ENCODE peak calls at places on chromosomes 4 and X, in six cellular contexts. One of them, this sample, is unnamed.

GRCh38 chr4:38663021-38663800 is 788 bp upstream of the KLF3 start:
- DNase-seq in upper lobe of left lung: no peak
- DNase-seq in endothelial cell of umbilical vein: peak
- DNase-seq in transverse colon: no peak
- DNase-seq in GM12891: peak
- DNase-seq in A549: peak
- DNase-seq in this sample: no peak

GRCh38 chr4:103079621-103080020 is 3.1 kb upstream of the SLC9B2 start:
- DNase-seq in transverse colon: no peak
- DNase-seq in upper lobe of left lung: no peak
- DNase-seq in endothelial cell of umbilical vein: no peak
- DNase-seq in A549: no peak
- DNase-seq in GM12891: no peak
- DNase-seq in this sample: no peak

GRCh38 chr4:181968371-181968770 is 274.8 kb upstream of the TENM3 start:
- DNase-seq in transverse colon: no peak
- DNase-seq in upper lobe of left lung: no peak
- DNase-seq in GM12891: no peak
- DNase-seq in A549: no peak
- DNase-seq in endothelial cell of umbilical vein: no peak
- DNase-seq in this sample: no peak

GRCh38 chr4:68209003-68209402 is 36.5 kb downstream of the TMPRSS11B start:
- DNase-seq in upper lobe of left lung: no peak
- DNase-seq in A549: peak
- DNase-seq in transverse colon: no peak
- DNase-seq in endothelial cell of umbilical vein: no peak
- DNase-seq in GM12891: no peak
- DNase-seq in this sample: no peak

GRCh38 chr4:156972370-156972980 is 876 bp upstream of the PDGFC start:
- DNase-seq in transverse colon: no peak
- DNase-seq in A549: no peak
- DNase-seq in GM12891: no peak
- DNase-seq in endothelial cell of umbilical vein: no peak
- DNase-seq in upper lobe of left lung: no peak
- DNase-seq in this sample: no peak

GRCh38 chrX:153665726-153666306 is 7.8 kb downstream of the PNCK start:
- DNase-seq in endothelial cell of umbilical vein: no peak
- DNase-seq in upper lobe of left lung: no peak
- DNase-seq in transverse colon: no peak
- DNase-seq in GM12891: no peak
- DNase-seq in A549: no peak
- DNase-seq in this sample: no peak

GRCh38 chrX:17817242-17817641 is 43.9 kb downstream of the RAI2 start:
- DNase-seq in A549: no peak
- DNase-seq in transverse colon: no peak
- DNase-seq in endothelial cell of umbilical vein: no peak
- DNase-seq in upper lobe of left lung: no peak
- DNase-seq in GM12891: no peak
- DNase-seq in this sample: no peak

GRCh38 chr4:186587416-186588018 is 32.1 kb upstream of the MTNR1A start:
- DNase-seq in GM12891: peak
- DNase-seq in upper lobe of left lung: peak
- DNase-seq in endothelial cell of umbilical vein: peak
- DNase-seq in transverse colon: peak
- DNase-seq in A549: peak
- DNase-seq in this sample: peak

GRCh38 chr4:60173718-60174117 is 1026.4 kb upstream of the ADGRL3 start:
- DNase-seq in A549: no peak
- DNase-seq in upper lobe of left lung: no peak
- DNase-seq in endothelial cell of umbilical vein: no peak
- DNase-seq in GM12891: no peak
- DNase-seq in transverse colon: no peak
- DNase-seq in this sample: no peak

GRCh38 chrX:46737462-46737861 is 21.5 kb downstream of the SLC9A7 start:
- DNase-seq in A549: no peak
- DNase-seq in transverse colon: no peak
- DNase-seq in upper lobe of left lung: no peak
- DNase-seq in endothelial cell of umbilical vein: no peak
- DNase-seq in GM12891: no peak
- DNase-seq in this sample: no peak

GRCh38 chr4:174262624-174263444 is 20.6 kb downstream of the FBXO8 start:
- DNase-seq in GM12891: no peak
- DNase-seq in transverse colon: no peak
- DNase-seq in endothelial cell of umbilical vein: no peak
- DNase-seq in A549: no peak
- DNase-seq in upper lobe of left lung: no peak
- DNase-seq in this sample: no peak

GRCh38 chr4:185405296-185405999 is 8.8 kb downstream of the ANKRD37 start:
- DNase-seq in endothelial cell of umbilical vein: no peak
- DNase-seq in A549: no peak
- DNase-seq in GM12891: no peak
- DNase-seq in upper lobe of left lung: no peak
- DNase-seq in transverse colon: no peak
- DNase-seq in this sample: no peak

GRCh38 chrX:24023972-24024664 is 2.9 kb downstream of the KLHL15 start:
- DNase-seq in upper lobe of left lung: no peak
- DNase-seq in transverse colon: no peak
- DNase-seq in GM12891: no peak
- DNase-seq in A549: no peak
- DNase-seq in endothelial cell of umbilical vein: peak
- DNase-seq in this sample: peak

GRCh38 chrX:24023538-24023937 is 3.4 kb downstream of the KLHL15 start:
- DNase-seq in GM12891: no peak
- DNase-seq in transverse colon: no peak
- DNase-seq in endothelial cell of umbilical vein: no peak
- DNase-seq in A549: no peak
- DNase-seq in upper lobe of left lung: no peak
- DNase-seq in this sample: no peak

GRCh38 chrX:24026403-24026801 is 584 bp downstream of the KLHL15 start:
- DNase-seq in transverse colon: no peak
- DNase-seq in endothelial cell of umbilical vein: peak
- DNase-seq in A549: peak
- DNase-seq in upper lobe of left lung: no peak
- DNase-seq in GM12891: no peak
- DNase-seq in this sample: no peak

GRCh38 chrX:24025741-24026402 is 1.1 kb downstream of the KLHL15 start:
- DNase-seq in A549: peak
- DNase-seq in upper lobe of left lung: peak
- DNase-seq in GM12891: no peak
- DNase-seq in transverse colon: no peak
- DNase-seq in endothelial cell of umbilical vein: peak
- DNase-seq in this sample: peak

DNA sequence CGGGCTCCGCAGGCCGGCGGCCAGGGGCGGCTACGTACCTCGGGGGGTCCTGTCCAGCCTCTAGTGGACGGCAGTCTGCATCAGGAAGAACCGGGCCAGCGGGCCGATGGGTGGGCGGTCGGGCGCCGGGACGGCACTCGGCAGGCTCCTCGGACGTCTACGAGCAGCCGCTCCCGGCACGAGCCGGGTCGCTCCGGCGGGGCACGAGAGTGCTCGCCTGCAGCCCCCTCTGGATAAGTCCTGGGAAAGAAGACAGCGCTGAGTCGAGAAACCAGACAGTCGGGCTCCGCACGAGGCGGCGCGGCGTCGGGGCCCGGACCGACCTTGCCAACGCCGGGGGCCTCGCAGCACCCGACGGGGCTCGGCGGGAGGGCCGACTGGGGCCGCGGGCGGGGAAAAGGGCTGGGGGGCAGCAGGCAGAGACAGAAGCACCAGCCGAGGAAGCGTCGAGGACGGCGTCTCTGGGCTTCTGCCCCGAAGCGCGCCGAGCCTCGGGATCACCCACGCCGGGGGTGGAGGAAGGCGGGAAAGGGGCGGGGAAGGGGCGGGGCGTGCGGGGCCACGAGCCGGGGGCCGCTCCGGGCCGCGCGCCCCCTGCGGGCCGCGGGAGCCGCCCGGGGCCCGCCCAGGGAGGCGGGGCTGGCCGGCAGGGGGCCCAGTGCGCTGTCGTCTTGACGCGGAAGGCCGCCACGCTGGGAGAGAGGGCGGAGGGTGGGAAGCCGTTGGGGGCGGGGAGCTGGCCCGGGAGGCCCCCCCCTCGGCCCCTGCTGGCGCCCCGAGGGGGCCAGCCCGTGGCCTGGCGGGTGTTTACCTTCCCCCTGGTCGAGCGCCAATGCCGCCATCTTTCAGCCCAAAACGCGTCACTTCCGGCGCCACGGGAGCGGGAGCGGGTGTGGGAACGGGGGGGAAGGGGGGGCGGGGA is 1.9 kb downstream of the KLHL15 start:
- DNase-seq in transverse colon: peak
- DNase-seq in endothelial cell of umbilical vein: peak
- DNase-seq in A549: peak
- DNase-seq in GM12891: peak
- DNase-seq in upper lobe of left lung: peak
- DNase-seq in this sample: peak
- TF ChIP-seq POLR2A in transverse colon: peak
- TF ChIP-seq POLR2A in endothelial cell of umbilical vein: peak
- TF ChIP-seq POLR2A in A549: peak
- TF ChIP-seq POLR2A in GM12891: peak
- TF ChIP-seq POLR2A in upper lobe of left lung: no peak
- TF ChIP-seq POLR2A in this sample: peak

DNA sequence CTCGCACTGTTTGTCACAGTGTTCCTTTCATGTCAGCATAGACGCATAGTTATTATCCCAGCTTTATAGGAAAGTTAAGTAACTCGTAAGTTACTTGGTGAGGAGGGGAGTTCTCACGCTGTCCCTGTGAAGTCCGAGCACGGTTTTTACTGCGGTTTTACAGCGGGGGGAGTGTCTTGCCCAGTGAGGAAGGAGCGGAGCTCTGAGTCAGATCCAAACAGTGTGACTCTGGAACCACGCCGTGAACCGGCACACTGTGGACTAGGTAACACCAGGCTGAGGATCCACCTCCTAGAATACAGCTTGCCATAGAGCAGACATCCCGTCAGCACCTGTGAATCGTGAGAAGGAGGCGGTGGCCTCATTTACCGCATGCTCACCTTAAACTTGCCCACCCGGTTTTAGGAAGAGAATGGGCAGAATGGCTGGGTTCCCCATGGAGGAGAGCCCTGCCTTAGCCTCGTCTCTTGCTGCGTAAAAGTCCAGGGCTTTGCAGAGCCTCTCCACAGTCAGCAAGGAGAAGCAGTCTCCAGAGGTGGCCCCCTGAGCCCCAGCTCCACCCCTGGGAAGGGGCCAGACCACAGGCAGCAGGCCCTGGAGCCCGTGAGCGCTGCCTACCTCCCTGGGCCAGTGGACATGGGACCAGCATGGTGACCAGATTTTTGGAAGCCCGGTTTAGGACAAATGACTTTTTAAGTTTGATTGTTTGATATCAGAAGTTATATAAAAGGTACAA is 40.2 kb upstream of the HGFAC start:
- DNase-seq in GM12891: no peak
- DNase-seq in upper lobe of left lung: no peak
- DNase-seq in transverse colon: no peak
- DNase-seq in A549: no peak
- DNase-seq in endothelial cell of umbilical vein: no peak
- DNase-seq in this sample: no peak
- TF ChIP-seq POLR2A in GM12891: no peak
- TF ChIP-seq POLR2A in upper lobe of left lung: no peak
- TF ChIP-seq POLR2A in transverse colon: no peak
- TF ChIP-seq POLR2A in A549: no peak
- TF ChIP-seq POLR2A in endothelial cell of umbilical vein: no peak
- TF ChIP-seq POLR2A in this sample: no peak

GRCh38 chrX:49001521-49002090 is 458 bp downstream of the GRIPAP1 start:
- DNase-seq in upper lobe of left lung: peak
- DNase-seq in endothelial cell of umbilical vein: peak
- DNase-seq in GM12891: no peak
- DNase-seq in transverse colon: peak
- DNase-seq in A549: peak
- DNase-seq in this sample: peak

GRCh38 chrX:48999030-48999429 is 3.0 kb downstream of the GRIPAP1 start:
- DNase-seq in GM12891: no peak
- DNase-seq in upper lobe of left lung: no peak
- DNase-seq in endothelial cell of umbilical vein: no peak
- DNase-seq in A549: no peak
- DNase-seq in transverse colon: no peak
- DNase-seq in this sample: no peak

GRCh38 chrX:49003696-49004095 is 1.6 kb upstream of the GRIPAP1 start:
- DNase-seq in endothelial cell of umbilical vein: no peak
- DNase-seq in transverse colon: no peak
- DNase-seq in upper lobe of left lung: no peak
- DNase-seq in GM12891: no peak
- DNase-seq in A549: no peak
- DNase-seq in this sample: no peak

GRCh38 chrX:49000640-49001039 is 1.4 kb downstream of the GRIPAP1 start:
- DNase-seq in transverse colon: no peak
- DNase-seq in A549: no peak
- DNase-seq in endothelial cell of umbilical vein: no peak
- DNase-seq in GM12891: no peak
- DNase-seq in upper lobe of left lung: no peak
- DNase-seq in this sample: no peak

DNA sequence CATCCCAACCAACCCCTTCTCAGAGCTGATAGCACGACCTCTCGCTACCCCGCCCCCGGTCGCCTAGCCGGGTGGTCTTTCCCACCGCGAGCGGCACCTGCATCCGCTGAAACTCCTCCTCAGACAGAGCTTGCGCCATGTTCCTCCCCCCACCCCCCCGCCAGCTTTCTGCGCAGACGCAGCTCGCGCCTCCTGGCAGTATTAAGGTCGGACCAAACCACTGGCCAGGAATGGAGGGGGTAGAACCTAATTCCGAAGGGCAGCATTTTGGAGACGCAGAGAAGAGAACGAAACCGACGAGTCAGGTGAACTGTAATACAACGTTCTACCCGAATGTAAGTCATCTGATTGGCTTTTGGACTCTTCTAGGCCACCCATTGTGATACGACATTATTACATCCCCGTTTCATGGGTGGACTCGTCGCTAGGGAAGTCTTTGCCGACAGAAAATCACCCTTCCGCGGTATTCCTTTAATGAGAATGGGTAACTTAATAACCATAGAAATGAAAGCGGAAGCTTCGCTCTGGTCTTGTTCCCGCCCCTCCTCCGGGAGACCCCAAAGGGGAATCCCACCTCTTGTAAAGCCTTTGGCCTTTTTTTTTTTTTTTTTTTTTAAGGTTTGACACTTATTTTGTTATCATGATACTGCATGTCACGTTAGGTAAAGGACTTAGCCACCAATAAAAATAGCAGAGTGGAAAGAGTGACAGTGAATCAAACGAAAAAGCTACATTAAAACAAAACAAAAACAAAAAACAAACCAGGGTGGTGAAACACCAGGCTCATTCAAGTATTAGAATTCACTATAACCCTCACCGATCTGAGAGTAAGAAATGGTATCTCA is at the start of gene GRIPAP1:
- DNase-seq in transverse colon: peak
- DNase-seq in A549: peak
- DNase-seq in upper lobe of left lung: peak
- DNase-seq in endothelial cell of umbilical vein: peak
- DNase-seq in GM12891: peak
- DNase-seq in this sample: peak
- TF ChIP-seq POLR2A in transverse colon: peak
- TF ChIP-seq POLR2A in A549: peak
- TF ChIP-seq POLR2A in upper lobe of left lung: no peak
- TF ChIP-seq POLR2A in endothelial cell of umbilical vein: no peak
- TF ChIP-seq POLR2A in GM12891: peak
- TF ChIP-seq POLR2A in this sample: peak

DNA sequence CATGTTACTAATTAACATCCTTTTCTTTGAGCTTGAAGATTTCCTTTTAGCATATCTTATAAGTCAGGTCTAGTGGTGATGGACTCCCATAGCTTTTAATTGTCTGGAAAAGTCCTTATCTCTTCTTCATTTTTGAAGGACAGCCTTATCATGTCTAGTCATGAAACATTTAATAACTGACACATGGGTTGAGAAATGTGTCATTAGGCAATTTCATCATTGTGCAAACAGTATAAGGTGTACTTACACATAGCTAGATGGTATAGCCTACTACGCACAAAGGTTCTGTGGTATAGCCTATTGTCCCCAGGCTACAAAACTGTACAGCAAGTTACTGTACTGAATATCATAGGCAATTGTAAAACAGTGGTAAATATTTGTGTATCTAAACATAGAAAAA is 34.5 kb upstream of the ALG13 start:
- DNase-seq in A549: no peak
- DNase-seq in endothelial cell of umbilical vein: no peak
- DNase-seq in GM12891: no peak
- DNase-seq in transverse colon: no peak
- DNase-seq in upper lobe of left lung: no peak
- DNase-seq in this sample: no peak
- TF ChIP-seq POLR2A in A549: no peak
- TF ChIP-seq POLR2A in endothelial cell of umbilical vein: no peak
- TF ChIP-seq POLR2A in GM12891: no peak
- TF ChIP-seq POLR2A in transverse colon: no peak
- TF ChIP-seq POLR2A in upper lobe of left lung: no peak
- TF ChIP-seq POLR2A in this sample: no peak